ENCODE peak calls at places on chromosome 20, in ten cellular contexts. C is ovary, I is A549, D is sigmoid colon, Q is GM12878, E is stomach, O is transverse colon, F is tibial nerve, X is suprapubic skin, B is SK-N-SH. J is an unnamed sample.

GRCh38 chr20:5528719-5529256 is 212.0 kb upstream of the PROKR2 start:
- DNase-seq in C (peak), I (peak), D (peak), Q (peak), E (peak), O (peak), F (peak), X (peak), B (peak), J (peak)

GRCh38 chr20:56426026-56426425 is 14.0 kb downstream of the CASS4 start:
- DNase-seq in C (no peak), I (no peak), D (no peak), Q (no peak), E (no peak), O (no peak), F (no peak), X (no peak), B (no peak), J (no peak)

GRCh38 chr20:24095753-24096152 is 107.2 kb upstream of the GGTLC1 start:
- DNase-seq in C (no peak), I (no peak), D (no peak), Q (no peak), E (no peak), O (no peak), F (no peak), X (no peak), B (no peak), J (no peak)

GRCh38 chr20:46799781-46800180 is 90.3 kb downstream of the SLC2A10 start:
- DNase-seq in C (no peak), I (no peak), D (no peak), Q (no peak), E (no peak), O (no peak), F (no peak), X (peak), B (no peak), J (no peak)

GRCh38 chr20:36454664-36455427 is 86.5 kb upstream of the MYL9 start:
- DNase-seq in C (no peak), I (no peak), D (no peak), Q (no peak), E (peak), O (no peak), F (no peak), X (no peak), B (no peak), J (no peak)

GRCh38 chr20:6533321-6533720 is 234.2 kb upstream of the BMP2 start:
- DNase-seq in C (no peak), I (no peak), D (no peak), Q (no peak), E (no peak), O (no peak), F (no peak), X (no peak), B (no peak), J (no peak)

GRCh38 chr20:38918172-38918571 is 8.0 kb upstream of the FAM83D start:
- DNase-seq in C (no peak), I (no peak), D (no peak), Q (no peak), E (no peak), O (no peak), F (no peak), X (no peak), B (no peak), J (no peak)

GRCh38 chr20:62368303-62368628 is 1.2 kb upstream of the LAMA5 start:
- DNase-seq in C (no peak), I (no peak), D (no peak), Q (no peak), E (no peak), O (no peak), F (no peak), X (no peak), B (no peak), J (no peak)

GRCh38 chr20:15857131-15857784 is 716.0 kb downstream of the KIF16B start:
- DNase-seq in C (no peak), I (no peak), D (no peak), Q (peak), E (no peak), O (no peak), F (no peak), X (no peak), B (no peak), J (no peak)

GRCh38 chr20:57663681-57664451 is 43.6 kb upstream of the ZBP1 start:
- DNase-seq in C (peak), I (no peak), D (peak), Q (no peak), E (no peak), O (peak), F (no peak), X (peak), B (no peak), J (no peak)

GRCh38 chr20:956330-956951 is 40.3 kb upstream of the ANGPT4 start:
- DNase-seq in C (peak), I (peak), D (peak), Q (peak), E (peak), O (peak), F (peak), X (peak), B (peak), J (peak)

GRCh38 chr20:51310216-51310615 is 232.3 kb downstream of the NFATC2 start:
- DNase-seq in C (no peak), I (no peak), D (no peak), Q (no peak), E (no peak), O (no peak), F (no peak), X (no peak), B (no peak), J (no peak)

GRCh38 chr20:62019144-62019805 is 46.4 kb downstream of the TAF4 start:
- DNase-seq in C (peak), I (no peak), D (no peak), Q (no peak), E (no peak), O (no peak), F (no peak), X (no peak), B (no peak), J (no peak)

GRCh38 chr20:21234816-21235215 is 68.3 kb upstream of the XRN2 start:
- DNase-seq in C (no peak), I (no peak), D (no peak), Q (no peak), E (no peak), O (no peak), F (no peak), X (no peak), B (no peak), J (no peak)

GRCh38 chr20:32742322-32743236 is 688 bp downstream of the COMMD7 start:
- DNase-seq in C (peak), I (no peak), D (peak), Q (no peak), E (no peak), O (no peak), F (no peak), X (peak), B (peak), J (no peak)

GRCh38 chr20:58623579-58624473 is 27.3 kb upstream of the STX16 start:
- DNase-seq in C (peak), I (peak), D (peak), Q (no peak), E (no peak), O (peak), F (no peak), X (no peak), B (peak), J (peak)

GRCh38 chr20:5182615-5183254 is 55.9 kb downstream of the CDS2 start:
- DNase-seq in C (no peak), I (no peak), D (no peak), Q (no peak), E (no peak), O (no peak), F (no peak), X (no peak), B (no peak), J (no peak)

GRCh38 chr20:50256577-50256976 is 65.9 kb downstream of the CEBPB start:
- DNase-seq in C (no peak), I (no peak), D (no peak), Q (no peak), E (no peak), O (no peak), F (no peak), X (no peak), B (no peak), J (no peak)

GRCh38 chr20:31833130-31833930 is 12.1 kb downstream of the FOXS1 start:
- DNase-seq in C (peak), I (peak), D (no peak), Q (no peak), E (peak), O (peak), F (peak), X (no peak), B (peak), J (peak)

GRCh38 chr20:37131486-37131885 is 35.7 kb upstream of the RBL1 start:
- DNase-seq in C (no peak), I (no peak), D (no peak), Q (no peak), E (no peak), O (no peak), F (no peak), X (no peak), B (no peak), J (no peak)

GRCh38 chr20:41563087-41563486 is 55.1 kb downstream of the CHD6 start:
- DNase-seq in C (no peak), I (no peak), D (no peak), Q (no peak), E (no peak), O (no peak), F (no peak), X (no peak), B (no peak), J (no peak)

GRCh38 chr20:54846948-54847347 is 371.6 kb downstream of the DOK5 start:
- DNase-seq in C (no peak), I (no peak), D (no peak), Q (no peak), E (no peak), O (no peak), F (no peak), X (no peak), B (no peak), J (no peak)

GRCh38 chr20:62723768-62724420 is 15.3 kb downstream of the NTSR1 start:
- DNase-seq in C (no peak), I (no peak), D (peak), Q (no peak), E (no peak), O (no peak), F (no peak), X (no peak), B (no peak), J (no peak)

DNA sequence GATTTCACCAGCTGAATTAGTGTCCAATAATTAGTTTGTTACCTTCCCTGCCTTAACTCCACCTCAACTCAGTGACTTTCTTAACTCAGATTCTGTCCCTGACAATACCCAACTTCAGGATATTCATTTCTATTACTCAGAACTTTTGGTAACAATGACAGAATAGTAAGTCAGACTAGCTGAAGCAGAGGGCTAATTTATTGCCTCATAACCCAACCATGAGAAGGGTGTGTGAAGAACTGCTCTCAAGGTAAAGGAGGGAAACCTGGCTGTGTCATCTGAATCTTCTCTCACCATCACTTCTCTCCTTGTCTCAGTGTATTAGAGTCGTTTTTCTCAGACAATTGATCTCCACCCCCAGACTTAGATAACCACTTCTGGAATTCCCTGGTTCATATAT is 1.2 kb upstream of the PI3 start:
- DNase-seq in C (no peak), I (no peak), D (no peak), Q (no peak), E (no peak), O (no peak), F (no peak), X (no peak), B (no peak), J (no peak)
- TF ChIP-seq EP300 in C (no peak), I (no peak), D (no peak), Q (no peak), E (no peak), O (no peak), F (no peak), X (no peak), B (no peak), J (no peak)

GRCh38 chr20:2576317-2576727 is 39.9 kb downstream of the TMC2 start:
- DNase-seq in C (no peak), I (no peak), D (no peak), Q (no peak), E (no peak), O (no peak), F (no peak), X (no peak), B (peak), J (no peak)

GRCh38 chr20:2575682-2576081 is 39.3 kb downstream of the TMC2 start:
- DNase-seq in C (no peak), I (no peak), D (no peak), Q (no peak), E (no peak), O (no peak), F (no peak), X (no peak), B (peak), J (no peak)

DNA sequence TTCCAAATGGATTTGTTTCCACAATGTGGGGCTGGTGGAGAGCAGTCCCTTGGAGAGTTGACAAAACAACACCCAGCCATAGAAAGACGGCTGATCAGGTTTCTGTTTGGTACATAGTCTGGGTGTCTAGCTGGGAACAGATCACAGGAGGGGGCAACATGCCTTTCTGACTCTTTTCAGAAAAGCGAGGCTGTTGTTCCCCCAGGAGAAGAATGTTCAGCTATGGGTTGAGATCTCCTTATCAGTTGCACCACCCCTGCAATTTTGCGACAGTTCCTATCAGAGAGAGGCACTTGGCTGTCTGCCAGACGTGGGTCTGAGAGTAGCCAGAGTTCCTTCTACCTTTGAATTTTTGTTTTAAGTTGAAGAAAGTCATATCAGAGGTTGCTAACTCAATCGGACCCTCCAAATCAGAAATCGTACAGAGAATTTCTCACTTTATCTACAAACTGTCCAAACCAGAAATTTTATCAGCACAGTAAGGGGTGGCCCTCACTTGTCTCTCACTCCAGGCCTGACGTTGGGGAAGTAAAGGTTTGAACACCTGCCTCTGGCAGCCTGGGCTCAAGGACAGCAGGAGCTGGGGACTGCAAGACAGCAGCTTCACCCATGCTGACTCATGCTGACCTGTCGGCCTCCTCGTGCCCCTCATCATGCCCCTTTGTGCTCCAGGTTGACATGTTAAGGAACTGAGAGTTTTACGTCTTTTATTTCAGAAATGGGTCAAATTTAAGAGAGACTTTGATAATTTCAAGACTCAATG is 42.2 kb downstream of the TMC2 start:
- DNase-seq in C (no peak), I (no peak), D (no peak), Q (no peak), E (peak), O (peak), F (no peak), X (no peak), B (no peak), J (peak)
- TF ChIP-seq EP300 in C (no peak), I (no peak), D (no peak), Q (no peak), E (no peak), O (no peak), F (no peak), X (no peak), B (no peak), J (no peak)

GRCh38 chr20:17678886-17679285 is 3.2 kb downstream of the RRBP1 start:
- DNase-seq in C (no peak), I (no peak), D (no peak), Q (no peak), E (no peak), O (no peak), F (no peak), X (no peak), B (no peak), J (no peak)

GRCh38 chr20:17679786-17680127 is 2.3 kb downstream of the RRBP1 start:
- DNase-seq in C (no peak), I (peak), D (no peak), Q (no peak), E (no peak), O (no peak), F (no peak), X (no peak), B (no peak), J (no peak)

GRCh38 chr20:17681741-17682102 is 320 bp downstream of the RRBP1 start:
- DNase-seq in C (no peak), I (no peak), D (no peak), Q (no peak), E (no peak), O (no peak), F (no peak), X (no peak), B (no peak), J (peak)

GRCh38 chr20:17680836-17681740 is 954 bp downstream of the RRBP1 start:
- DNase-seq in C (peak), I (peak), D (peak), Q (no peak), E (peak), O (peak), F (peak), X (peak), B (peak), J (peak)

DNA sequence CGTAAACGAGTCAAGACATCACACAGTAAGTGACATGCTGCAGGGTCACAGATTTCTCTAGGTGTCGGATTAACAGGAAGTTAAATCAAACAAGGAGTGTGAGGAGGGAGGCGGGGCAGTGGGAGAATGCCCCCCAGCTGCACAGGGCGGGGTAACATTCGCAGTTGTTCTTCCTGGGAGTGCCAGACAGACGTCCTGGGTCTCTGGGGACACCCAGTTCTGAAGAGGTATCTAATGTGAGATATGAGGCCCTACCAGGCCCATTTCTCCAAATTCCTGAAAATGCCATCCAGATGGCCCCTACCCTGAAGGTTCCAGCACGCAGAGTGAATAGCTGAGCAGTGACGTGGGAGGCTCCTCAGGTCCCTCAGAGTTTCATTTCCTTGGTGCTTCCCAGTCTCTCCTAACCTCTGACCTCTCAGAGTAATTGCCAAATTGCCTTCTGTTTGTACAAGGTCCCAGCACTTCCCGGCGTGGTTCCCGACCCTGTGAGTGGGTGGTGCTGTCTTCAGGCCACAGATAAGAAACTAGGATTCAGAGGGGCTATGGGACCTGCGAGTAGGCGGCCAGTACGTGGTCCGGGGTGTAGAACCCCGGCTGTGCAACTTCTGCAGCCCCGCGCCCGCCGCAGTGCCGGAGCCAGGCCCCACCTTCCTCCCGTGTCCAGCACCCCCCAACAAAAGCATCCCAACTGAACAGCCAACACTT is 1.8 kb downstream of the RRBP1 start:
- DNase-seq in C (peak), I (peak), D (peak), Q (no peak), E (peak), O (peak), F (no peak), X (peak), B (no peak), J (peak)
- TF ChIP-seq EP300 in C (no peak), I (no peak), D (no peak), Q (no peak), E (no peak), O (no peak), F (no peak), X (no peak), B (no peak), J (no peak)

GRCh38 chr20:13525225-13525940 is 113.3 kb downstream of the TASP1 start:
- DNase-seq in C (no peak), I (peak), D (no peak), Q (no peak), E (no peak), O (no peak), F (no peak), X (no peak), B (no peak), J (no peak)
- TF ChIP-seq EP300 in C (no peak), I (no peak), D (no peak), Q (no peak), E (no peak), O (no peak), F (no peak), X (no peak), B (no peak), J (no peak)